ENCODE peak calls at places on chromosome 6, in eight cellular contexts. X, O, Y, F, P, W, T and B are unnamed samples.

GRCh38 chr6:169160091-169160854 is 93.4 kb downstream of the THBS2 start:
- DNase-seq in X (no peak), W (no peak), P (no peak), T (no peak), F (no peak), O (no peak), Y (no peak), B (no peak)

GRCh38 chr6:125867483-125867935 is 76.7 kb downstream of the NCOA7 start:
- DNase-seq in P (no peak), X (peak; percentile 87), W (peak; percentile 99), O (peak; percentile 69), F (peak; percentile 81), Y (peak; percentile 33), T (peak; percentile 53), B (no peak)

GRCh38 chr6:5422321-5422915 is 161.1 kb downstream of the FARS2 start:
- DNase-seq in O (peak; percentile 2), P (no peak), X (no peak), W (peak; percentile 14), Y (peak; percentile 21), T (peak; percentile 38), F (peak; percentile 56), B (peak; percentile 14)

GRCh38 chr6:131733376-131734016 is 22.7 kb upstream of the CTAGE9 start:
- DNase-seq in O (no peak), F (no peak), W (peak; percentile 27), T (no peak), Y (no peak), P (peak; percentile 21), X (no peak), B (no peak)

GRCh38 chr6:21942910-21943309 is 349.4 kb downstream of the SOX4 start:
- DNase-seq in X (no peak), P (no peak), Y (no peak), W (no peak), O (no peak), F (no peak), T (no peak), B (no peak)

GRCh38 chr6:25564953-25565352 is 87.1 kb upstream of the SCGN start:
- DNase-seq in X (no peak), T (no peak), Y (no peak), W (no peak), O (no peak), P (no peak), F (no peak), B (no peak)

GRCh38 chr6:17842014-17842776 is 135.5 kb upstream of the NUP153 start:
- DNase-seq in F (no peak), W (no peak), P (no peak), X (no peak), T (no peak), Y (no peak), O (no peak), B (no peak)

GRCh38 chr6:157233686-157234085 is 89.6 kb downstream of the TMEM242 start:
- DNase-seq in T (no peak), O (no peak), X (no peak), F (no peak), P (no peak), Y (no peak), W (no peak), B (no peak)

GRCh38 chr6:168495636-168496035 is 54.7 kb downstream of the SMOC2 start:
- DNase-seq in Y (no peak), O (no peak), W (no peak), T (no peak), P (no peak), X (no peak), F (no peak), B (no peak)

GRCh38 chr6:10847684-10848083 is 9.3 kb upstream of the MAK start:
- DNase-seq in X (no peak), W (no peak), P (no peak), O (no peak), T (no peak), F (no peak), Y (no peak), B (no peak)

GRCh38 chr6:37809144-37809543 is 10.4 kb upstream of the ZFAND3 start:
- DNase-seq in W (peak; percentile 23), P (no peak), F (no peak), T (no peak), Y (no peak), X (no peak), O (no peak), B (no peak)

GRCh38 chr6:170080828-170081368 is 210.0 kb downstream of the DLL1 start:
- DNase-seq in W (no peak), X (peak; percentile 15), Y (no peak), O (no peak), P (peak; percentile 8), F (no peak), T (no peak), B (peak; percentile 33)

GRCh38 chr6:41786451-41787218 is 859 bp upstream of the TOMM6 start:
- DNase-seq in P (peak; percentile 92), X (peak; percentile 92), T (no peak), Y (no peak), W (peak; percentile 77), O (peak; percentile 35), F (peak; percentile 88), B (peak; percentile 95)

GRCh38 chr6:141199074-141199473 is 933.7 kb upstream of the GJE1 start:
- DNase-seq in Y (peak; percentile 68), P (no peak), F (no peak), O (peak; percentile 91), X (no peak), W (no peak), T (no peak), B (no peak)

GRCh38 chr6:8182857-8183256 is 80.5 kb upstream of the EEF1E1 start:
- DNase-seq in F (no peak), W (no peak), T (no peak), O (no peak), P (no peak), X (no peak), Y (no peak), B (no peak)

GRCh38 chr6:107977283-107977682 is 19.3 kb upstream of the SEC63 start:
- DNase-seq in F (no peak), X (no peak), O (no peak), Y (no peak), P (no peak), W (peak; percentile 26), T (no peak), B (no peak)

GRCh38 chr6:134162932-134163331 is 110.5 kb upstream of the SLC2A12 start:
- DNase-seq in W (no peak), Y (no peak), X (no peak), F (no peak), O (no peak), T (no peak), P (no peak), B (no peak)

GRCh38 chr6:55980627-55981211 is 105.3 kb upstream of the BMP5 start:
- DNase-seq in T (no peak), Y (no peak), O (no peak), F (no peak), X (no peak), W (peak; percentile 8), P (no peak), B (peak; percentile 46)

GRCh38 chr6:72425003-72425681 is 196.7 kb upstream of the KCNQ5 start:
- DNase-seq in W (peak; percentile 76), P (no peak), F (no peak), T (no peak), O (peak; percentile 74), X (no peak), Y (peak; percentile 74), B (no peak)

GRCh38 chr6:3340891-3341290 is 82.1 kb downstream of the PSMG4 start:
- DNase-seq in O (no peak), F (no peak), W (no peak), Y (no peak), X (no peak), P (no peak), T (no peak), B (peak; percentile 36)

GRCh38 chr6:130794010-130794675 is 33.1 kb upstream of the SMLR1 start:
- DNase-seq in F (no peak), Y (no peak), X (no peak), P (no peak), O (no peak), W (no peak), T (no peak), B (no peak)

GRCh38 chr6:83546636-83547035 is 34.3 kb downstream of the PRSS35 start:
- DNase-seq in P (no peak), X (peak; percentile 28), Y (no peak), F (no peak), O (no peak), W (no peak), T (no peak), B (no peak)

GRCh38 chr6:157603314-157603940 is 219.6 kb upstream of the SNX9 start:
- DNase-seq in F (no peak), Y (no peak), T (no peak), O (no peak), P (no peak), X (no peak), W (no peak), B (no peak)

GRCh38 chr6:132063738-132064137 is 112.6 kb upstream of the CCN2 start:
- DNase-seq in O (no peak), F (no peak), P (no peak), T (no peak), W (peak; percentile 83), Y (peak; percentile 47), X (no peak), B (no peak)

GRCh38 chr6:152981219-152981618 is 1.6 kb downstream of the FBXO5 start:
- DNase-seq in O (no peak), X (no peak), F (no peak), T (no peak), P (no peak), W (no peak), Y (no peak), B (no peak)

GRCh38 chr6:15244605-15245360 is 1.1 kb upstream of the JARID2 start:
- DNase-seq in W (peak; percentile 57), Y (no peak), F (peak; percentile 66), X (peak; percentile 82), T (no peak), O (no peak), P (peak; percentile 83), B (peak; percentile 76)
- TF ChIP-seq CTCF in W (no peak), Y (no peak), F (no peak), X (no peak), T (no peak), O (no peak), P (no peak), B (no peak)

GRCh38 chr6:106609699-106610098 is 19.6 kb downstream of the RTN4IP1 start:
- DNase-seq in O (no peak), X (no peak), P (no peak), W (peak; percentile 26), T (no peak), Y (no peak), F (peak; percentile 45), B (no peak)
- TF ChIP-seq CTCF in O (peak; percentile 25), X (no peak), P (no peak), W (peak; percentile 36), T (peak; percentile 73), Y (peak; percentile 28), F (no peak), B (peak; percentile 39)

GRCh38 chr6:139895205-139895793 is 520.9 kb upstream of the CITED2 start:
- DNase-seq in Y (no peak), F (no peak), P (no peak), T (no peak), X (no peak), O (no peak), W (no peak), B (no peak)
- TF ChIP-seq CTCF in Y (peak; percentile 28), F (no peak), P (peak; percentile 7), T (peak; percentile 10), X (no peak), O (no peak), W (peak; percentile 14), B (no peak)

GRCh38 chr6:117555882-117556498 is 46.3 kb downstream of the GOPC start:
- DNase-seq in Y (no peak), T (no peak), F (peak; percentile 38), W (peak; percentile 32), O (no peak), X (no peak), P (peak; percentile 20), B (peak; percentile 59)
- TF ChIP-seq CTCF in Y (peak; percentile 77), T (peak; percentile 44), F (peak; percentile 86), W (peak; percentile 84), O (peak; percentile 67), X (peak; percentile 80), P (peak; percentile 68), B (peak; percentile 94)